ENCODE peak calls at places on chromosomes 13 and 19, in four cellular contexts. H is WTC11, S is epithelial cell of esophagus, U is COR-L47. R is an unnamed sample.

GRCh38 chr19:48283908-48284307 is 14.0 kb downstream of the ZNF114 start:
- DNase-seq in H (no peak), S (no peak), U (no peak), R (no peak)

GRCh38 chr13:33249894-33250293 is 35.7 kb downstream of the STARD13 start:
- DNase-seq in H (no peak), S (no peak), U (no peak), R (no peak)

GRCh38 chr13:24196593-24197197 is 36.2 kb downstream of the SPATA13 start:
- DNase-seq in H (no peak), S (no peak), U (no peak), R (no peak)

GRCh38 chr13:98761126-98761978 is 8.9 kb upstream of the SLC15A1 start:
- DNase-seq in H (no peak), S (peak; percentile 76), U (no peak), R (no peak)

GRCh38 chr13:47621931-47622330 is 379.1 kb downstream of the SUCLA2 start:
- DNase-seq in H (no peak), S (peak; percentile 43), U (no peak), R (no peak)

GRCh38 chr13:79307866-79308298 is 98.2 kb downstream of the RBM26 start:
- DNase-seq in H (no peak), S (peak; percentile 46), U (no peak), R (no peak)

GRCh38 chr13:51148952-51149573 is 38.0 kb upstream of the C13orf42 start:
- DNase-seq in H (peak; percentile 68), S (peak; percentile 50), U (peak; percentile 58), R (no peak)

GRCh38 chr13:105019073-105019472 is 1516.4 kb downstream of the EFNB2 start:
- DNase-seq in H (no peak), S (no peak), U (no peak), R (no peak)

GRCh38 chr19:19280561-19280960 is 7.5 kb upstream of the TM6SF2 start:
- DNase-seq in H (no peak), S (no peak), U (no peak), R (no peak)

GRCh38 chr19:11881151-11881800 is 6.3 kb upstream of the ZNF69 start:
- DNase-seq in H (peak; percentile 76), S (peak; percentile 59), U (peak; percentile 47), R (peak; percentile 76)

GRCh38 chr13:23375007-23375971 is 58.2 kb downstream of the SACS start:
- DNase-seq in H (peak; percentile 97), S (peak; percentile 93), U (peak; percentile 81), R (peak; percentile 99)

GRCh38 chr19:14141041-14141440 is 4.7 kb upstream of the ASF1B start:
- DNase-seq in H (no peak), S (no peak), U (no peak), R (no peak)

GRCh38 chr19:17340302-17340870 is 3.0 kb downstream of the GTPBP3 start:
- DNase-seq in H (peak; percentile 90), S (peak; percentile 29), U (no peak), R (peak; percentile 86)

GRCh38 chr19:46482645-46483044 is 11.3 kb upstream of the PNMA8A start:
- DNase-seq in H (no peak), S (peak; percentile 77), U (no peak), R (no peak)

GRCh38 chr13:36453518-36453917 is 21.2 kb downstream of the CCNA1 start:
- DNase-seq in H (no peak), S (peak; percentile 34), U (no peak), R (no peak)

GRCh38 chr19:12482505-12482886 is 2.1 kb downstream of the ZNF709 start:
- DNase-seq in H (no peak), S (no peak), U (no peak), R (no peak)

GRCh38 chr19:16771618-16772017 is 52.0 kb downstream of the NWD1 start:
- DNase-seq in H (peak; percentile 90), S (peak; percentile 79), U (peak; percentile 71), R (peak; percentile 85)

GRCh38 chr19:18436651-18437478 is 1.1 kb downstream of the ISYNA1 start:
- DNase-seq in H (peak; percentile 92), S (peak; percentile 54), U (peak; percentile 52), R (peak; percentile 91)

GRCh38 chr13:62653371-62653770 is 1237.7 kb upstream of the PCDH20 start:
- DNase-seq in H (no peak), S (peak; percentile 1), U (no peak), R (no peak)

GRCh38 chr19:45952691-45953505 is 20.8 kb downstream of the NOVA2 start:
- DNase-seq in H (peak; percentile 95), S (peak; percentile 68), U (peak; percentile 87), R (peak; percentile 89)

GRCh38 chr13:42102961-42103688 is 54.7 kb downstream of the DGKH start:
- DNase-seq in H (no peak), S (peak; percentile 68), U (no peak), R (no peak)

GRCh38 chr13:23959231-23959862 is 62.0 kb upstream of the C1QTNF9B start:
- DNase-seq in H (no peak), S (no peak), U (no peak), R (no peak)

GRCh38 chr13:57813641-57814040 is 182.1 kb downstream of the PCDH17 start:
- DNase-seq in H (no peak), S (no peak), U (no peak), R (no peak)

GRCh38 chr13:40190656-40191100 is 475.8 kb downstream of the FOXO1 start:
- DNase-seq in H (no peak), S (peak; percentile 95), U (no peak), R (peak; percentile 55)

GRCh38 chr13:46403851-46404731 is 17.0 kb upstream of the RUBCNL start:
- DNase-seq in H (no peak), S (no peak), U (no peak), R (no peak)

GRCh38 chr19:57803594-57804325 is 11.0 kb downstream of the ZNF552 start:
- DNase-seq in H (peak; percentile 69), S (peak; percentile 67), U (no peak), R (peak; percentile 86)

GRCh38 chr19:14347999-14348889 is 33.0 kb upstream of the ADGRE5 start:
- DNase-seq in H (peak; percentile 80), S (peak; percentile 41), U (no peak), R (peak; percentile 86)

GRCh38 chr13:102028846-102029245 is 373.0 kb downstream of the FGF14 start:
- DNase-seq in H (no peak), S (no peak), U (peak; percentile 5), R (no peak)

GRCh38 chr19:16117594-16118033 is 5.9 kb downstream of the RAB8A start:
- DNase-seq in H (peak; percentile 30), S (no peak), U (no peak), R (no peak)

GRCh38 chr13:23921451-23921888 is 24.2 kb upstream of the C1QTNF9B start:
- DNase-seq in H (peak; percentile 53), S (peak; percentile 72), U (peak; percentile 30), R (no peak)

GRCh38 chr19:39277598-39277997 is 9.4 kb downstream of the IFNL2 start:
- DNase-seq in H (no peak), S (peak; percentile 22), U (no peak), R (no peak)

GRCh38 chr19:33868821-33869412 is 72.2 kb downstream of the KCTD15 start:
- DNase-seq in H (peak; percentile 38), S (peak; percentile 66), U (no peak), R (peak; percentile 67)

GRCh38 chr19:38385804-38386257 is 2.0 kb downstream of the GGN start:
- DNase-seq in H (peak; percentile 46), S (no peak), U (no peak), R (peak; percentile 68)

GRCh38 chr13:113860579-113861432 is 3.1 kb downstream of the GAS6 start:
- DNase-seq in H (peak; percentile 80), S (no peak), U (peak; percentile 50), R (peak; percentile 60)

R was measured in ecto neural progenitor cell.